ENCODE peak calls at places on chromosome 10, in five cellular contexts. One of them, this sample, is unnamed.

GRCh38 chr10:73519336-73519735 is 23.5 kb upstream of the PPP3CB start:
- DNase-seq in left ventricle myocardium inferior: no peak
- DNase-seq in AG10803: no peak
- DNase-seq in cardiac fibroblast: no peak
- DNase-seq in foreskin fibroblast: no peak
- DNase-seq in this sample: no peak

GRCh38 chr10:78852856-78853255 is 215.9 kb upstream of the ZMIZ1 start:
- DNase-seq in left ventricle myocardium inferior: no peak
- DNase-seq in foreskin fibroblast: no peak
- DNase-seq in cardiac fibroblast: peak; percentile 42
- DNase-seq in AG10803: no peak
- DNase-seq in this sample: no peak

GRCh38 chr10:123913688-123914268 is 22.2 kb upstream of the CPXM2 start:
- DNase-seq in left ventricle myocardium inferior: no peak
- DNase-seq in foreskin fibroblast: no peak
- DNase-seq in AG10803: no peak
- DNase-seq in cardiac fibroblast: peak; percentile 47
- DNase-seq in this sample: no peak

GRCh38 chr10:51031995-51032394 is 42.3 kb upstream of the PRKG1 start:
- DNase-seq in foreskin fibroblast: no peak
- DNase-seq in left ventricle myocardium inferior: no peak
- DNase-seq in cardiac fibroblast: no peak
- DNase-seq in AG10803: no peak
- DNase-seq in this sample: no peak

GRCh38 chr10:30454744-30455498 is 20.9 kb downstream of the MAP3K8 start:
- DNase-seq in AG10803: peak; percentile 97
- DNase-seq in cardiac fibroblast: peak; percentile 98
- DNase-seq in foreskin fibroblast: peak; percentile 54
- DNase-seq in left ventricle myocardium inferior: no peak
- DNase-seq in this sample: peak; percentile 85

GRCh38 chr10:49379596-49380410 is 16.1 kb downstream of the DRGX start:
- DNase-seq in AG10803: no peak
- DNase-seq in left ventricle myocardium inferior: no peak
- DNase-seq in foreskin fibroblast: no peak
- DNase-seq in cardiac fibroblast: no peak
- DNase-seq in this sample: no peak

GRCh38 chr10:16809074-16809718 is 8.0 kb downstream of the RSU1 start:
- DNase-seq in AG10803: peak; percentile 33
- DNase-seq in foreskin fibroblast: no peak
- DNase-seq in left ventricle myocardium inferior: peak; percentile 32
- DNase-seq in cardiac fibroblast: peak; percentile 61
- DNase-seq in this sample: peak; percentile 33

GRCh38 chr10:107553470-107553869 is 389.0 kb upstream of the SORCS1 start:
- DNase-seq in AG10803: peak; percentile 56
- DNase-seq in foreskin fibroblast: peak; percentile 73
- DNase-seq in left ventricle myocardium inferior: no peak
- DNase-seq in cardiac fibroblast: peak; percentile 27
- DNase-seq in this sample: peak; percentile 78

GRCh38 chr10:81848514-81848913 is 26.5 kb upstream of the NRG3 start:
- DNase-seq in AG10803: no peak
- DNase-seq in foreskin fibroblast: no peak
- DNase-seq in left ventricle myocardium inferior: no peak
- DNase-seq in cardiac fibroblast: no peak
- DNase-seq in this sample: no peak

GRCh38 chr10:130398090-130398994 is 262.2 kb downstream of the GLRX3 start:
- DNase-seq in left ventricle myocardium inferior: no peak
- DNase-seq in foreskin fibroblast: no peak
- DNase-seq in AG10803: no peak
- DNase-seq in cardiac fibroblast: no peak
- DNase-seq in this sample: no peak

GRCh38 chr10:117626228-117626627 is 83.7 kb downstream of the EMX2 start:
- DNase-seq in AG10803: no peak
- DNase-seq in left ventricle myocardium inferior: no peak
- DNase-seq in cardiac fibroblast: no peak
- DNase-seq in foreskin fibroblast: no peak
- DNase-seq in this sample: no peak

GRCh38 chr10:97792058-97792721 is 20.4 kb upstream of the SFRP5 start:
- DNase-seq in AG10803: peak; percentile 40
- DNase-seq in cardiac fibroblast: peak; percentile 62
- DNase-seq in foreskin fibroblast: peak; percentile 26
- DNase-seq in left ventricle myocardium inferior: peak; percentile 48
- DNase-seq in this sample: peak; percentile 32

GRCh38 chr10:97785231-97785630 is 13.4 kb upstream of the SFRP5 start:
- DNase-seq in left ventricle myocardium inferior: no peak
- DNase-seq in AG10803: no peak
- DNase-seq in cardiac fibroblast: no peak
- DNase-seq in foreskin fibroblast: no peak
- DNase-seq in this sample: no peak

GRCh38 chr10:97785731-97786130 is 13.9 kb upstream of the SFRP5 start:
- DNase-seq in foreskin fibroblast: no peak
- DNase-seq in cardiac fibroblast: no peak
- DNase-seq in left ventricle myocardium inferior: no peak
- DNase-seq in AG10803: no peak
- DNase-seq in this sample: no peak

GRCh38 chr10:97789770-97790397 is 18.1 kb upstream of the SFRP5 start:
- DNase-seq in AG10803: no peak
- DNase-seq in cardiac fibroblast: no peak
- DNase-seq in left ventricle myocardium inferior: no peak
- DNase-seq in foreskin fibroblast: no peak
- DNase-seq in this sample: no peak

GRCh38 chr10:97788552-97789442 is 17.0 kb upstream of the SFRP5 start:
- DNase-seq in left ventricle myocardium inferior: peak; percentile 39
- DNase-seq in AG10803: no peak
- DNase-seq in foreskin fibroblast: no peak
- DNase-seq in cardiac fibroblast: peak; percentile 54
- DNase-seq in this sample: no peak
- TF ChIP-seq CTCF in left ventricle myocardium inferior: no peak
- TF ChIP-seq CTCF in AG10803: no peak
- TF ChIP-seq CTCF in foreskin fibroblast: no peak
- TF ChIP-seq CTCF in cardiac fibroblast: no peak
- TF ChIP-seq CTCF in this sample: no peak

GRCh38 chr10:132305654-132306340 is 2.0 kb downstream of the STK32C start:
- DNase-seq in cardiac fibroblast: no peak
- DNase-seq in AG10803: no peak
- DNase-seq in foreskin fibroblast: no peak
- DNase-seq in left ventricle myocardium inferior: no peak
- DNase-seq in this sample: no peak

GRCh38 chr10:132307823-132308587 is at the start of gene STK32C:
- DNase-seq in foreskin fibroblast: peak; percentile 83
- DNase-seq in AG10803: peak; percentile 87
- DNase-seq in left ventricle myocardium inferior: peak; percentile 93
- DNase-seq in cardiac fibroblast: peak; percentile 94
- DNase-seq in this sample: peak; percentile 86

GRCh38 chr10:132308588-132309451 is 1.1 kb upstream of the STK32C start:
- DNase-seq in AG10803: no peak
- DNase-seq in cardiac fibroblast: no peak
- DNase-seq in left ventricle myocardium inferior: no peak
- DNase-seq in foreskin fibroblast: no peak
- DNase-seq in this sample: no peak

GRCh38 chr10:132306341-132306685 is 1.4 kb downstream of the STK32C start:
- DNase-seq in cardiac fibroblast: no peak
- DNase-seq in AG10803: no peak
- DNase-seq in foreskin fibroblast: no peak
- DNase-seq in left ventricle myocardium inferior: no peak
- DNase-seq in this sample: no peak

GRCh38 chr10:132306951-132307751 is 599 bp downstream of the STK32C start:
- DNase-seq in left ventricle myocardium inferior: peak; percentile 33
- DNase-seq in cardiac fibroblast: peak; percentile 29
- DNase-seq in foreskin fibroblast: no peak
- DNase-seq in AG10803: no peak
- DNase-seq in this sample: no peak
- H3K4me3 ChIP-seq in left ventricle myocardium inferior: peak overlapping the region; percentile 84
- H3K4me3 ChIP-seq in cardiac fibroblast: peak overlapping the region; percentile 60
- H3K4me3 ChIP-seq in foreskin fibroblast: peak overlapping the region; percentile 47
- H3K4me3 ChIP-seq in AG10803: peak overlapping the region; percentile 55
- H3K4me3 ChIP-seq in this sample: peak overlapping the region; percentile 42

DNA sequence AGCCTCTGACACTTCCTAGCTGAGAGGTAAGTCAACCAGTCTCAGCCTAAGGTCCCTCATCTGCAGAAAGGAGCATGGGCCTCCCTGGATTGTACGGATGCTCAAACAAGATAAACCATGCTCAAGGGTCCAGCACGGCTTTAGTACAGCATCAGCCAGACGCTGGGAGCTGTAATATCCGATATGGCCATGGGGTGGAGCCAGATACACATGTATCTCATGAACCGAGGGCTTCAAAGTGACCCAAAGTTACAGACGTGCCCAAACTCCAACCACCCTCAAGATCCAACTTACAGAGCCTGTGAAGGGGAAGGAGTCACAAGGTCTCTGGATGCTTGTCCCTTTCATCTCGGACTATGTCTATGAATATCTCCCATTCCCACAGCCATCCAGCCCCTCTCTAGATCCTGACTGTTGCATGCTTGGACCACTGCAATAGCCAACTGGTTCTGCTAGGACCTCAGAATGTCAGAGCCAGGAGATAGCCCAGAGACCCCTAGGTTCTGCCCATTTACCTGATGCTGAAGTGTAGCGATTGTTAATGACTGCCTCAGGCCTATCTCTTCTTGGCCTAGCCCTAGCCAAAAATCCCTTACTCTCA is 142.4 kb downstream of the SH3PXD2A start:
- DNase-seq in cardiac fibroblast: peak; percentile 85
- DNase-seq in AG10803: peak; percentile 77
- DNase-seq in foreskin fibroblast: peak; percentile 65
- DNase-seq in left ventricle myocardium inferior: peak; percentile 77
- DNase-seq in this sample: peak; percentile 74
- TF ChIP-seq CTCF in cardiac fibroblast: peak; percentile 80
- TF ChIP-seq CTCF in AG10803: peak; percentile 92
- TF ChIP-seq CTCF in foreskin fibroblast: peak; percentile 76
- TF ChIP-seq CTCF in left ventricle myocardium inferior: peak; percentile 95
- TF ChIP-seq CTCF in this sample: peak; percentile 86

DNA sequence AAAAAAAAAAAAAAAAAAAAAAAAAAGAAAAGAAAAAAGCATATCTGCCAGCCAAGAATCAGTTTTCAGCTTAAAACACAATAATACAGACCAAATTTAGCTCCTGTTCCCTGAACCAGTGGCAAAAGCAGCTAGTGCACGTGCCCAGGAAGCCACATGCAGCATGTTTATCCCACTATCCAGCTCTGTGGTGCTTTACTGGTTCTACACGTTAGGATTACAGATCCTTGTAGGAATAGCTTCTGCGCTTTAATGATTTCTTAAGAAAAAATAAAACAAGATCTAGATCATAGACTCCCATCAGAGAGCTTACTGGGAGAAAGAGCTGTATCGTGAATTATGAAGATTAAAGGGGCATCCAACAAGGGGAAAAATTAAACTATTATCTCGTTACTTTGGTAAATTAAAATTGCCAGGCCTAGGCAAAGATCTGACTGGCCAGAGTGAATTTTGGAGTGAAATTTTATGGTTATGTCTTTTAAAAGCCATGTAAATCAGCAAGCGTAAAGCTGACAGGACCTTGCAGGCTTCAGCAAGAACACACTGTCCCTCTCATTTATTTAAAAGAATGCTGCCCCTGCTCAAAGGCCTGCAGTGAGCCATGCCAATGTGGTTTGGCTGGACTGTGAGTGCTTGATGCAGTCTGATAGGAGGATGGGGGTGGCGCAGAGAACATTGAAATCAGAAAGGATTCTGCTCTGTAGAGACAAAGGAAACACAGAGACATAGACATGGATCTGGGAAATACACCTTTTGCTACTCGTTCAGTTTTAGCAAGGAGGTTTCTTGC is 177.3 kb upstream of the PHYHIPL start:
- DNase-seq in cardiac fibroblast: peak; percentile 46
- DNase-seq in foreskin fibroblast: peak; percentile 20
- DNase-seq in left ventricle myocardium inferior: peak; percentile 49
- DNase-seq in AG10803: peak; percentile 35
- DNase-seq in this sample: peak; percentile 55
- H3K4me3 ChIP-seq in cardiac fibroblast: no peak overlapping the region
- H3K4me3 ChIP-seq in foreskin fibroblast: no peak overlapping the region
- H3K4me3 ChIP-seq in left ventricle myocardium inferior: peak overlapping the region; percentile 53
- H3K4me3 ChIP-seq in AG10803: no peak overlapping the region
- H3K4me3 ChIP-seq in this sample: no peak overlapping the region

GRCh38 chr10:114632869-114633715 is 25.0 kb downstream of the ABLIM1 start:
- DNase-seq in left ventricle myocardium inferior: peak; percentile 34
- DNase-seq in AG10803: peak; percentile 90
- DNase-seq in cardiac fibroblast: peak; percentile 80
- DNase-seq in foreskin fibroblast: peak; percentile 75
- DNase-seq in this sample: peak; percentile 88

GRCh38 chr10:114635101-114635500 is 23.0 kb downstream of the ABLIM1 start:
- DNase-seq in cardiac fibroblast: peak; percentile 50
- DNase-seq in foreskin fibroblast: no peak
- DNase-seq in left ventricle myocardium inferior: no peak
- DNase-seq in AG10803: no peak
- DNase-seq in this sample: no peak

GRCh38 chr10:114638874-114639625 is 19.0 kb downstream of the ABLIM1 start:
- DNase-seq in AG10803: peak; percentile 98
- DNase-seq in cardiac fibroblast: peak; percentile 75
- DNase-seq in left ventricle myocardium inferior: no peak
- DNase-seq in foreskin fibroblast: peak; percentile 75
- DNase-seq in this sample: peak; percentile 95

GRCh38 chr10:114634607-114634974 is 23.5 kb downstream of the ABLIM1 start:
- DNase-seq in cardiac fibroblast: peak; percentile 95
- DNase-seq in AG10803: peak; percentile 90
- DNase-seq in foreskin fibroblast: peak; percentile 82
- DNase-seq in left ventricle myocardium inferior: peak; percentile 54
- DNase-seq in this sample: peak; percentile 92

GRCh38 chr10:114635797-114636550 is 22.1 kb downstream of the ABLIM1 start:
- DNase-seq in left ventricle myocardium inferior: no peak
- DNase-seq in cardiac fibroblast: no peak
- DNase-seq in foreskin fibroblast: no peak
- DNase-seq in AG10803: no peak
- DNase-seq in this sample: no peak
- TF ChIP-seq CTCF in left ventricle myocardium inferior: no peak
- TF ChIP-seq CTCF in cardiac fibroblast: no peak
- TF ChIP-seq CTCF in foreskin fibroblast: no peak
- TF ChIP-seq CTCF in AG10803: no peak
- TF ChIP-seq CTCF in this sample: no peak

DNA sequence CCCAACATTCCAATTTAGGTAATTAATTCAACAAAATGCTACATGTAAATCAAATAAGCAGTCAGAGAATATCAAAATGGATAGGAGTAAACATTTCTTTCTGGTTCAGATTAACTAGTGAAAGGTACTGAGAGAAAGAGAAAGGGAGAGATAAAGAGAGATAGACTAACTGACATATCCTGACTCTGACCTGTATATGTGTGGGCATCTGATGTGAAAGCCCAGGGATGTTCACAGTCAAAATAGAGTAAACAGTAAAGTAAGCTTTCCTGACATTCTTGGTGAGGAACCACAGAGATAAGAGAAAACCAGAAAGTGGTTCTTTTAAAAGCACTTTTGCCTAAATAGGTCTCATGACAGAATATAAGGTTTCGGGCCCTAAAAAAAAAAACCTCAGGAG is 37.5 kb upstream of the ANK3 start:
- DNase-seq in left ventricle myocardium inferior: no peak
- DNase-seq in foreskin fibroblast: no peak
- DNase-seq in AG10803: no peak
- DNase-seq in cardiac fibroblast: peak; percentile 25
- DNase-seq in this sample: no peak
- H3K4me3 ChIP-seq in left ventricle myocardium inferior: no peak overlapping the region
- H3K4me3 ChIP-seq in foreskin fibroblast: no peak overlapping the region
- H3K4me3 ChIP-seq in AG10803: no peak overlapping the region
- H3K4me3 ChIP-seq in cardiac fibroblast: no peak overlapping the region
- H3K4me3 ChIP-seq in this sample: no peak overlapping the region

GRCh38 chr10:115441907-115442520 is 348.8 kb downstream of the ATRNL1 start:
- DNase-seq in cardiac fibroblast: no peak
- DNase-seq in left ventricle myocardium inferior: no peak
- DNase-seq in foreskin fibroblast: no peak
- DNase-seq in AG10803: no peak
- DNase-seq in this sample: no peak
- TF ChIP-seq CTCF in cardiac fibroblast: no peak
- TF ChIP-seq CTCF in left ventricle myocardium inferior: no peak
- TF ChIP-seq CTCF in foreskin fibroblast: no peak
- TF ChIP-seq CTCF in AG10803: no peak
- TF ChIP-seq CTCF in this sample: no peak

This sample was measured in astrocyte of the spinal cord.